ENCODE peak calls at places on chromosomes 2 and 18, in four cellular contexts. M is heart left ventricle, J is kidney glomerular epithelial cell, Y is glutamatergic neuron. A is an unnamed sample.

GRCh38 chr18:78645216-78645615 is 334.4 kb upstream of the SALL3 start:
- DNase-seq in M (no peak), J (no peak), Y (no peak), A (no peak)

GRCh38 chr2:112483821-112484220 is 1.9 kb downstream of the TTL start:
- DNase-seq in Y (no peak), J (no peak), M (no peak), A (no peak)

GRCh38 chr18:36296591-36297418 is 708 bp upstream of the FHOD3 start:
- DNase-seq in Y (peak), J (peak), M (peak), A (peak)

GRCh38 chr2:29033172-29033571 is 41.2 kb downstream of the PCARE start:
- DNase-seq in M (no peak), Y (no peak), J (peak), A (no peak)

GRCh38 chr2:27721335-27721734 is 50.2 kb upstream of the MRPL33 start:
- DNase-seq in M (peak), J (no peak), Y (no peak), A (peak)

GRCh38 chr2:213995400-213996105 is 415.3 kb upstream of the VWC2L start:
- DNase-seq in J (peak), Y (no peak), M (no peak), A (no peak)

GRCh38 chr2:120552800-120553471 is 182.7 kb upstream of the GLI2 start:
- DNase-seq in J (peak), Y (peak), M (peak), A (peak)

GRCh38 chr2:222884114-222884764 is 23.4 kb downstream of the ACSL3 start:
- DNase-seq in Y (no peak), J (no peak), M (no peak), A (no peak)

GRCh38 chr2:238286551-238286950 is 1.9 kb downstream of the PER2 start:
- DNase-seq in Y (no peak), M (peak), J (peak), A (no peak)